ENCODE peak calls at places on chromosomes 13 and 19, in ten cellular contexts. One of them, this sample, is unnamed.

GRCh38 chr13:110421696-110422395 is 114.8 kb downstream of the COL4A2 start:
- DNase-seq in HepG2: no peak
- DNase-seq in ovary: no peak
- DNase-seq in upper lobe of left lung: no peak
- DNase-seq in A549: no peak
- DNase-seq in K562: no peak
- DNase-seq in SK-N-SH: no peak
- DNase-seq in tibial nerve: no peak
- DNase-seq in stomach: no peak
- DNase-seq in H1: no peak
- DNase-seq in this sample: no peak

GRCh38 chr13:34967851-34968562 is 25.9 kb downstream of the NBEA start:
- DNase-seq in ovary: no peak
- DNase-seq in SK-N-SH: no peak
- DNase-seq in H1: no peak
- DNase-seq in HepG2: no peak
- DNase-seq in A549: no peak
- DNase-seq in upper lobe of left lung: no peak
- DNase-seq in tibial nerve: no peak
- DNase-seq in stomach: no peak
- DNase-seq in K562: no peak
- DNase-seq in this sample: no peak

GRCh38 chr19:46616631-46617322 is 8.1 kb downstream of the PTGIR start:
- DNase-seq in ovary: peak
- DNase-seq in tibial nerve: no peak
- DNase-seq in H1: peak
- DNase-seq in HepG2: peak
- DNase-seq in SK-N-SH: peak
- DNase-seq in K562: peak
- DNase-seq in stomach: peak
- DNase-seq in upper lobe of left lung: peak
- DNase-seq in A549: peak
- DNase-seq in this sample: peak

GRCh38 chr19:50264483-50265186 is 61.2 kb downstream of the MYH14 start:
- DNase-seq in K562: peak
- DNase-seq in stomach: no peak
- DNase-seq in H1: no peak
- DNase-seq in HepG2: peak
- DNase-seq in tibial nerve: no peak
- DNase-seq in A549: peak
- DNase-seq in upper lobe of left lung: no peak
- DNase-seq in SK-N-SH: no peak
- DNase-seq in ovary: no peak
- DNase-seq in this sample: no peak

GRCh38 chr13:44188257-44188656 is 185.4 kb upstream of the SERP2 start:
- DNase-seq in stomach: no peak
- DNase-seq in A549: peak
- DNase-seq in ovary: no peak
- DNase-seq in HepG2: no peak
- DNase-seq in SK-N-SH: no peak
- DNase-seq in tibial nerve: no peak
- DNase-seq in upper lobe of left lung: no peak
- DNase-seq in H1: no peak
- DNase-seq in K562: no peak
- DNase-seq in this sample: no peak

GRCh38 chr19:38693380-38694223 is 46.2 kb downstream of the ACTN4 start:
- DNase-seq in H1: no peak
- DNase-seq in upper lobe of left lung: peak
- DNase-seq in stomach: no peak
- DNase-seq in SK-N-SH: no peak
- DNase-seq in ovary: no peak
- DNase-seq in tibial nerve: no peak
- DNase-seq in K562: no peak
- DNase-seq in HepG2: peak
- DNase-seq in A549: peak
- DNase-seq in this sample: peak

GRCh38 chr19:7904074-7905020 is 670 bp downstream of the MAP2K7 start:
- DNase-seq in stomach: no peak
- DNase-seq in HepG2: no peak
- DNase-seq in H1: no peak
- DNase-seq in K562: peak
- DNase-seq in ovary: peak
- DNase-seq in A549: no peak
- DNase-seq in SK-N-SH: peak
- DNase-seq in upper lobe of left lung: peak
- DNase-seq in tibial nerve: no peak
- DNase-seq in this sample: peak

GRCh38 chr19:18153555-18154134 is 682 bp downstream of the PIK3R2 start:
- DNase-seq in SK-N-SH: peak
- DNase-seq in upper lobe of left lung: no peak
- DNase-seq in K562: peak
- DNase-seq in stomach: no peak
- DNase-seq in tibial nerve: no peak
- DNase-seq in HepG2: no peak
- DNase-seq in ovary: peak
- DNase-seq in A549: no peak
- DNase-seq in H1: no peak
- DNase-seq in this sample: peak

GRCh38 chr13:38090913-38091312 is 221.3 kb upstream of the TRPC4 start:
- DNase-seq in HepG2: no peak
- DNase-seq in upper lobe of left lung: no peak
- DNase-seq in SK-N-SH: peak
- DNase-seq in H1: no peak
- DNase-seq in stomach: no peak
- DNase-seq in tibial nerve: no peak
- DNase-seq in K562: no peak
- DNase-seq in A549: no peak
- DNase-seq in ovary: no peak
- DNase-seq in this sample: no peak

GRCh38 chr19:17658240-17658639 is 29.9 kb downstream of the UNC13A start:
- DNase-seq in stomach: no peak
- DNase-seq in tibial nerve: no peak
- DNase-seq in SK-N-SH: no peak
- DNase-seq in H1: no peak
- DNase-seq in K562: no peak
- DNase-seq in ovary: no peak
- DNase-seq in upper lobe of left lung: no peak
- DNase-seq in A549: no peak
- DNase-seq in HepG2: no peak
- DNase-seq in this sample: no peak

GRCh38 chr19:38912600-38913514 is 871 bp upstream of the CCER2 start:
- DNase-seq in stomach: no peak
- DNase-seq in H1: no peak
- DNase-seq in HepG2: no peak
- DNase-seq in ovary: no peak
- DNase-seq in tibial nerve: no peak
- DNase-seq in SK-N-SH: no peak
- DNase-seq in A549: no peak
- DNase-seq in K562: no peak
- DNase-seq in upper lobe of left lung: no peak
- DNase-seq in this sample: no peak

GRCh38 chr13:92719868-92720267 is 506.7 kb upstream of the GPC6 start:
- DNase-seq in ovary: no peak
- DNase-seq in stomach: no peak
- DNase-seq in K562: no peak
- DNase-seq in upper lobe of left lung: no peak
- DNase-seq in SK-N-SH: no peak
- DNase-seq in HepG2: no peak
- DNase-seq in tibial nerve: no peak
- DNase-seq in H1: no peak
- DNase-seq in A549: no peak
- DNase-seq in this sample: no peak

DNA sequence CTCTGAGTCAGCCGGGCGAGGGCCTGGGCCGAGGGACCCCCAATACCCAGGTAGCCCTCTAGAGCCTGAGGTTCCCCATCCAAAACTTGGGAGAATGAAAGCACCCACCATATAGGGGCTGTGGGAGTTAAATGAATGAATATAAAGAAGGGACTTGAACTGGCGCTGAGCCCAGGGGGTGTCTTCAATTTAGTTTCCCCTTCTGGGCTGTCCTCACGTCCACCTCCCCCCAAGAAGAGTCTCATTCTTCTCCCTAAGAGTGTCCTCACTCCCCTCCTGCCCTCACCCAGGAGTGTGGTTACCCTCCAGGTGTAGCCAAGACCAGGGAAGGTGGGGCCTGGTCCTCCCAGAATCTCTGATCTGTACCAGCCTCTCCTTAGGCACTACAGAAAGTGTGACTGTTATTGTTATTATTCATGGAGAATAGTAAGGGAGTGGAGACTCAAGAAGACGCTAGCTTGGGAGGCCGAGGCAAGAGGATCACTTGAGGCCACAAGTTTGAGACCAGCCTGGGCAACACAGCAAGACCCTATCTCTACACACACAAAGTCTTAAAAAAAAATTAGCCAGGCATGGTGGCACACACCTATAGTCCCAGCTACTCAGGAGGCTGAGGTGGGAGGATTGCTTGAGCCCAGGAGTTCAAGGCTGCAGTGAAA is 2.7 kb downstream of the CD79A start:
- DNase-seq in stomach: no peak
- DNase-seq in HepG2: no peak
- DNase-seq in ovary: no peak
- DNase-seq in A549: no peak
- DNase-seq in K562: no peak
- DNase-seq in H1: no peak
- DNase-seq in tibial nerve: no peak
- DNase-seq in upper lobe of left lung: no peak
- DNase-seq in SK-N-SH: no peak
- DNase-seq in this sample: no peak
- H3K4me3 ChIP-seq in stomach: no peak
- H3K4me3 ChIP-seq in HepG2: no peak
- H3K4me3 ChIP-seq in ovary: no peak
- H3K4me3 ChIP-seq in A549: no peak
- H3K4me3 ChIP-seq in K562: no peak
- H3K4me3 ChIP-seq in H1: no peak
- H3K4me3 ChIP-seq in tibial nerve: no peak
- H3K4me3 ChIP-seq in upper lobe of left lung: no peak
- H3K4me3 ChIP-seq in SK-N-SH: no peak
- H3K4me3 ChIP-seq in this sample: no peak

GRCh38 chr13:100473087-100473486 is 115.5 kb downstream of the GGACT start:
- DNase-seq in SK-N-SH: peak
- DNase-seq in ovary: no peak
- DNase-seq in H1: peak
- DNase-seq in tibial nerve: no peak
- DNase-seq in stomach: no peak
- DNase-seq in upper lobe of left lung: no peak
- DNase-seq in A549: no peak
- DNase-seq in HepG2: no peak
- DNase-seq in K562: no peak
- DNase-seq in this sample: no peak
- TF ChIP-seq EP300 in SK-N-SH: no peak
- TF ChIP-seq EP300 in ovary: no peak
- TF ChIP-seq EP300 in H1: no peak
- TF ChIP-seq EP300 in tibial nerve: no peak
- TF ChIP-seq EP300 in stomach: no peak
- TF ChIP-seq EP300 in upper lobe of left lung: no peak
- TF ChIP-seq EP300 in A549: no peak
- TF ChIP-seq EP300 in HepG2: no peak
- TF ChIP-seq EP300 in K562: no peak
- TF ChIP-seq EP300 in this sample: no peak

DNA sequence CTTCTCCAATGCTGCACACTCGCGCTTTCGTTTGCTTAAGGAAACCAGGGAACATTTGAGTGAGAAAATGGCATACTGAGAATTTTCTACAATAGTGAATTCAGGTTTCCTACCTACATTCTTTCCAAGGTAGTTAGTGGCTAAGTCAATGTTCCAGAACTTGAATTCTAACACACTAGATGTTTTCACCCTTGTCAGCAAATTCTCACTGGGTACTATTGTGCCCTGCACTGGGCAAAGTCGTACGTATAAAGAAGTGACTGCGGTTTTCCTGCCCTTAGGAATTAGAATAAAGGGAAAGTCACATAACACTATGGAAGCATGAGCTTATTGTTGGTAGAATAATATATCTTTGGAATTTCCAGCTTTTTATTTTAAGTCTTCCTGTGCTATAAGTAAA is 119.2 kb upstream of the TNFSF11 start:
- DNase-seq in SK-N-SH: no peak
- DNase-seq in stomach: no peak
- DNase-seq in H1: no peak
- DNase-seq in HepG2: no peak
- DNase-seq in ovary: no peak
- DNase-seq in K562: no peak
- DNase-seq in upper lobe of left lung: no peak
- DNase-seq in A549: no peak
- DNase-seq in tibial nerve: no peak
- DNase-seq in this sample: no peak
- H3K4me3 ChIP-seq in SK-N-SH: no peak
- H3K4me3 ChIP-seq in stomach: no peak
- H3K4me3 ChIP-seq in H1: no peak
- H3K4me3 ChIP-seq in HepG2: no peak
- H3K4me3 ChIP-seq in ovary: no peak
- H3K4me3 ChIP-seq in K562: no peak
- H3K4me3 ChIP-seq in upper lobe of left lung: no peak
- H3K4me3 ChIP-seq in A549: no peak
- H3K4me3 ChIP-seq in tibial nerve: no peak
- H3K4me3 ChIP-seq in this sample: no peak

GRCh38 chr13:43116242-43116641 is 92.9 kb downstream of the DNAJC15 start:
- DNase-seq in upper lobe of left lung: no peak
- DNase-seq in A549: peak
- DNase-seq in ovary: no peak
- DNase-seq in K562: no peak
- DNase-seq in H1: no peak
- DNase-seq in stomach: no peak
- DNase-seq in tibial nerve: no peak
- DNase-seq in HepG2: peak
- DNase-seq in SK-N-SH: no peak
- DNase-seq in this sample: no peak
- TF ChIP-seq EP300 in upper lobe of left lung: no peak
- TF ChIP-seq EP300 in A549: no peak
- TF ChIP-seq EP300 in ovary: no peak
- TF ChIP-seq EP300 in K562: no peak
- TF ChIP-seq EP300 in H1: no peak
- TF ChIP-seq EP300 in stomach: no peak
- TF ChIP-seq EP300 in tibial nerve: no peak
- TF ChIP-seq EP300 in HepG2: no peak
- TF ChIP-seq EP300 in SK-N-SH: no peak
- TF ChIP-seq EP300 in this sample: no peak

DNA sequence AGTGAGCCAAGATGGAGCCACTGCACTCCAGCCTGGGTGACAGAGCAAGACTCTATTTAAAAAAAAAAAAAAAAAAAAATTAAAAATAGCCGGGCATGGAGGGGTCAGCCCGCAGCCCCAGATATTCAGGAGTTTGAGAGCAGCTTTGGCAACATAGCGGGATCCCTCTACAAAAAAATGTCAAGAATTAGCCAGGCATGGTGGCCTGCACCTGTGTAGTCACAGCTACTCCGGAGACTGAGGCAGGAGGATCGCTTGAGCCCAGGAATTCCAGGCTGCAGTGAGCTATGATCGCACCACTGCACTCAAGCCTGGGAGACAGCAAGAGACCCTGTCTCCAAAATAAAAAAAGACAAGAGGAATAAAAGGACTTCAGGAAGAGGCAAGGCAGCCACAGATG is 716 bp downstream of the AP1M2 start:
- DNase-seq in ovary: no peak
- DNase-seq in stomach: no peak
- DNase-seq in K562: no peak
- DNase-seq in HepG2: no peak
- DNase-seq in A549: no peak
- DNase-seq in tibial nerve: no peak
- DNase-seq in upper lobe of left lung: no peak
- DNase-seq in SK-N-SH: no peak
- DNase-seq in H1: no peak
- DNase-seq in this sample: no peak
- H3K4me3 ChIP-seq in ovary: no peak
- H3K4me3 ChIP-seq in stomach: peak
- H3K4me3 ChIP-seq in K562: no peak
- H3K4me3 ChIP-seq in HepG2: no peak
- H3K4me3 ChIP-seq in A549: no peak
- H3K4me3 ChIP-seq in tibial nerve: no peak
- H3K4me3 ChIP-seq in upper lobe of left lung: peak
- H3K4me3 ChIP-seq in SK-N-SH: no peak
- H3K4me3 ChIP-seq in H1: peak
- H3K4me3 ChIP-seq in this sample: peak

GRCh38 chr13:75666646-75667351 is 30.7 kb downstream of the LMO7 start:
- DNase-seq in K562: no peak
- DNase-seq in tibial nerve: no peak
- DNase-seq in HepG2: no peak
- DNase-seq in ovary: no peak
- DNase-seq in H1: no peak
- DNase-seq in SK-N-SH: no peak
- DNase-seq in upper lobe of left lung: no peak
- DNase-seq in stomach: no peak
- DNase-seq in A549: no peak
- DNase-seq in this sample: no peak
- TF ChIP-seq EP300 in K562: no peak
- TF ChIP-seq EP300 in tibial nerve: no peak
- TF ChIP-seq EP300 in HepG2: no peak
- TF ChIP-seq EP300 in ovary: no peak
- TF ChIP-seq EP300 in H1: no peak
- TF ChIP-seq EP300 in SK-N-SH: no peak
- TF ChIP-seq EP300 in upper lobe of left lung: no peak
- TF ChIP-seq EP300 in stomach: no peak
- TF ChIP-seq EP300 in A549: no peak
- TF ChIP-seq EP300 in this sample: no peak

This sample was measured in transverse colon.